ENCODE peak calls at places on chromosomes 12 and 14, in six cellular contexts. K, W, U, H, P and V are unnamed samples.
A peak's percentile ranks its signal among the peaks of the same experiment; 100 is the strongest.

GRCh38 chr12:89117448-89118034 is 234.8 kb downstream of the DUSP6 start:
- DNase-seq in K (no peak), W (no peak), U (no peak), H (no peak), P (no peak), V (no peak)

GRCh38 chr14:62162998-62163589 is 400.9 kb downstream of the SNAPC1 start:
- DNase-seq in K (no peak), W (no peak), U (peak; percentile 30), H (no peak), P (peak; percentile 11), V (no peak)

GRCh38 chr14:98580131-98580678 is 691.8 kb downstream of the BCL11B start:
- DNase-seq in K (no peak), W (no peak), U (peak; percentile 11), H (peak; percentile 4), P (no peak), V (no peak)

GRCh38 chr12:75404231-75404630 is 13.3 kb downstream of the GLIPR1L2 start:
- DNase-seq in K (no peak), W (no peak), U (no peak), H (no peak), P (no peak), V (no peak)

GRCh38 chr12:69623970-69624369 is 13.3 kb upstream of the LRRC10 start:
- DNase-seq in K (peak; percentile 83), W (peak; percentile 16), U (no peak), H (no peak), P (no peak), V (no peak)

GRCh38 chr14:64768401-64769095 is 64.3 kb downstream of the PLEKHG3 start:
- DNase-seq in K (peak; percentile 35), W (no peak), U (no peak), H (no peak), P (no peak), V (no peak)

GRCh38 chr14:92690171-92691011 is 58.0 kb downstream of the LGMN start:
- DNase-seq in K (peak; percentile 60), W (peak; percentile 10), U (peak; percentile 66), H (no peak), P (no peak), V (no peak)

GRCh38 chr12:99722690-99723486 is 75.3 kb downstream of the GARIN6 start:
- DNase-seq in K (no peak), W (no peak), U (no peak), H (no peak), P (no peak), V (no peak)

GRCh38 chr12:24584032-24584675 is 364.7 kb downstream of the BCAT1 start:
- DNase-seq in K (peak; percentile 36), W (no peak), U (no peak), H (no peak), P (no peak), V (no peak)

GRCh38 chr14:64726585-64726890 is 22.3 kb downstream of the PLEKHG3 start:
- DNase-seq in K (no peak), W (no peak), U (peak; percentile 54), H (no peak), P (no peak), V (no peak)

GRCh38 chr12:203462-204260 is 10.3 kb downstream of the SLC6A12 start:
- DNase-seq in K (peak; percentile 83), W (no peak), U (no peak), H (no peak), P (no peak), V (no peak)

GRCh38 chr12:94198872-94199271 is 50.5 kb downstream of the PLXNC1 start:
- DNase-seq in K (no peak), W (no peak), U (no peak), H (no peak), P (no peak), V (no peak)

GRCh38 chr14:100710391-100711116 is 16.1 kb upstream of the DLK1 start:
- DNase-seq in K (peak; percentile 49), W (no peak), U (no peak), H (no peak), P (no peak), V (no peak)

GRCh38 chr12:53770281-53770680 is 18.5 kb upstream of the CISTR start:
- DNase-seq in K (no peak), W (peak; percentile 84), U (no peak), H (no peak), P (no peak), V (peak; percentile 96)

GRCh38 chr12:46818654-46819053 is 7.1 kb downstream of the SLC38A4 start:
- DNase-seq in K (no peak), W (no peak), U (no peak), H (no peak), P (no peak), V (no peak)

GRCh38 chr14:36507847-36508417 is 12.1 kb downstream of the NKX2-1 start:
- DNase-seq in K (no peak), W (no peak), U (no peak), H (no peak), P (no peak), V (no peak)

GRCh38 chr14:61258985-61259384 is 22.2 kb downstream of the TMEM30B start:
- DNase-seq in K (no peak), W (no peak), U (no peak), H (no peak), P (no peak), V (peak; percentile 98)

GRCh38 chr12:110844551-110845395 is 2.0 kb upstream of the CCDC63 start:
- DNase-seq in K (peak; percentile 65), W (no peak), U (no peak), H (no peak), P (no peak), V (no peak)

GRCh38 chr14:64974563-64974962 is 2.4 kb upstream of the RAB15 start:
- DNase-seq in K (no peak), W (no peak), U (no peak), H (no peak), P (no peak), V (no peak)

GRCh38 chr12:55692631-55693322 is 14.9 kb downstream of the ITGA7 start:
- DNase-seq in K (peak; percentile 22), W (no peak), U (no peak), H (no peak), P (no peak), V (no peak)

GRCh38 chr12:131882804-131883520 is 11.5 kb upstream of the ULK1 start:
- DNase-seq in K (no peak), W (no peak), U (no peak), H (no peak), P (no peak), V (no peak)

GRCh38 chr12:225012-225411 is 11.1 kb upstream of the SLC6A12 start:
- DNase-seq in K (no peak), W (no peak), U (no peak), H (no peak), P (no peak), V (no peak)